ENCODE peak calls at places on chromosomes 7 and 10, in four cellular contexts. S, Y, Q and V are unnamed samples.

GRCh38 chr7:157412491-157413180 is 75.8 kb downstream of the DNAJB6 start:
- DNase-seq in S (no peak), Y (no peak), Q (no peak), V (no peak)

GRCh38 chr10:125159486-125159931 is 854 bp downstream of the CTBP2 start:
- DNase-seq in S (no peak), Y (peak; percentile 69), Q (no peak), V (peak; percentile 82)

GRCh38 chr10:98321203-98321780 is 53.3 kb upstream of the LOXL4 start:
- DNase-seq in S (no peak), Y (no peak), Q (no peak), V (no peak)

GRCh38 chr7:149194799-149195179 is 557 bp upstream of the ZNF282 start:
- DNase-seq in S (no peak), Y (no peak), Q (no peak), V (no peak)

GRCh38 chr7:149867762-149868637 is 5.8 kb upstream of the ATP6V0E2 start:
- DNase-seq in S (no peak), Y (no peak), Q (no peak), V (no peak)

GRCh38 chr10:132942740-132943554 is 577 bp upstream of the CFAP46 start:
- DNase-seq in S (no peak), Y (no peak), Q (no peak), V (peak; percentile 73)

GRCh38 chr10:35916791-35917190 is 274.7 kb upstream of the FZD8 start:
- DNase-seq in S (no peak), Y (no peak), Q (no peak), V (no peak)

GRCh38 chr7:140315498-140316164 is 82.7 kb downstream of the SLC37A3 start:
- DNase-seq in S (no peak), Y (no peak), Q (no peak), V (no peak)

GRCh38 chr10:62130948-62131347 is 137.7 kb downstream of the RTKN2 start:
- DNase-seq in S (no peak), Y (no peak), Q (no peak), V (no peak)
- H3K4me1 ChIP-seq in S (no peaks in the 10 kb centered on the region), Y (no peaks in the 10 kb centered on the region), Q (no peaks in the 10 kb centered on the region), V (no peaks in the 10 kb centered on the region)

DNA sequence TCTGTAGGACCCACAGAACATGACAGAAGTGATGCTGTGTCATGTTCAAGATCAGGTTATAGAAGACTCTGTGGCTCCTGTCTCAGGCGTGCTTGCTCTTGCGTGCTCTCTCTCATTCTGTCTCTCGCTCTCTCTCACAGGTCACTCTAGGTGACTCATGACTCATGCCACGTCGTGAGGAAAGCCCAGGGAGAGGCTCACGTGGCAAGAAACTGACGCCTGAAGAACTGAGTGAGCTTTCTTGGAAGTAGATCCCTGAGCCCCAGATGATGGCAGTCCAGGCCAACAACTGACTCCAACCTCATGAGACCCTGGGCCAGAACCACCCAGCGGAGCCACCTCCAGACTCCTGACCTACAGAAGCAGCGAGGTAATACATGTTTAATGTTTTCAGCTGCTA is 103.3 kb downstream of the DNMBP start:
- DNase-seq in S (peak; percentile 55), Y (no peak), Q (no peak), V (peak; percentile 56)
- H3K27ac ChIP-seq in S (no peak overlapping the region), Y (no peak overlapping the region), Q (no peak overlapping the region), V (no peak overlapping the region)

GRCh38 chr10:77901743-77902142 is 24.8 kb downstream of the DLG5 start:
- DNase-seq in S (no peak), Y (no peak), Q (no peak), V (no peak)
- H3K9me3 ChIP-seq in S (no peaks in the 10 kb centered on the region), Y (no peaks in the 10 kb centered on the region), Q (no peaks in the 10 kb centered on the region), V (no peaks in the 10 kb centered on the region)

GRCh38 chr7:130914589-130915294 is 180.7 kb upstream of the KLF14 start:
- DNase-seq in S (no peak), Y (no peak), Q (no peak), V (no peak)

GRCh38 chr7:130910949-130911944 is 177.2 kb upstream of the KLF14 start:
- DNase-seq in S (no peak), Y (no peak), Q (no peak), V (no peak)

GRCh38 chr7:130913721-130914588 is 179.9 kb upstream of the KLF14 start:
- DNase-seq in S (no peak), Y (no peak), Q (no peak), V (no peak)

GRCh38 chr7:130912086-130912909 is 178.3 kb upstream of the KLF14 start:
- DNase-seq in S (no peak), Y (no peak), Q (no peak), V (no peak)

GRCh38 chr7:130912910-130913720 is 179.1 kb upstream of the KLF14 start:
- DNase-seq in S (peak; percentile 61), Y (peak; percentile 77), Q (peak; percentile 70), V (peak; percentile 86)
- H3K4me1 ChIP-seq in S (peaks cover 34% of the 10 kb centered on the region), Y (peaks cover 73% of the 10 kb centered on the region), Q (peaks cover 17% of the 10 kb centered on the region), V (peaks cover 11% of the 10 kb centered on the region)